ENCODE peak calls at places on chromosomes 11 and 22, in ten cellular contexts. One of them, this sample, is unnamed.
A peak's percentile ranks its signal among the peaks of the same experiment; 100 is the strongest.

GRCh38 chr11:64827451-64827839 is 17.0 kb downstream of the CDC42BPG start:
- DNase-seq in hypothalamus: no peak
- DNase-seq in ecto neural progenitor cell: no peak
- DNase-seq in skeletal muscle cell: no peak
- DNase-seq in NT2/D1: no peak
- DNase-seq in WERI-Rb-1: no peak
- DNase-seq in BE2C: no peak
- DNase-seq in gastrocnemius medialis: no peak
- DNase-seq in NCI-H1092: no peak
- DNase-seq in HFF-Myc: no peak
- DNase-seq in this sample: no peak

GRCh38 chr22:27129266-27129665 is 471.9 kb downstream of the MIAT start:
- DNase-seq in HFF-Myc: no peak
- DNase-seq in gastrocnemius medialis: no peak
- DNase-seq in WERI-Rb-1: no peak
- DNase-seq in BE2C: no peak
- DNase-seq in skeletal muscle cell: no peak
- DNase-seq in NT2/D1: no peak
- DNase-seq in ecto neural progenitor cell: no peak
- DNase-seq in NCI-H1092: no peak
- DNase-seq in hypothalamus: no peak
- DNase-seq in this sample: no peak

GRCh38 chr22:49996532-49997220 is 15.9 kb downstream of the IL17REL start:
- DNase-seq in gastrocnemius medialis: peak; percentile 5
- DNase-seq in WERI-Rb-1: no peak
- DNase-seq in BE2C: peak; percentile 9
- DNase-seq in ecto neural progenitor cell: peak; percentile 45
- DNase-seq in NCI-H1092: no peak
- DNase-seq in skeletal muscle cell: no peak
- DNase-seq in hypothalamus: no peak
- DNase-seq in NT2/D1: no peak
- DNase-seq in HFF-Myc: no peak
- DNase-seq in this sample: no peak

GRCh38 chr11:44770401-44770800 is 43.6 kb downstream of the TSPAN18 start:
- DNase-seq in ecto neural progenitor cell: no peak
- DNase-seq in WERI-Rb-1: no peak
- DNase-seq in gastrocnemius medialis: no peak
- DNase-seq in NCI-H1092: no peak
- DNase-seq in NT2/D1: no peak
- DNase-seq in hypothalamus: no peak
- DNase-seq in skeletal muscle cell: no peak
- DNase-seq in BE2C: no peak
- DNase-seq in HFF-Myc: no peak
- DNase-seq in this sample: no peak

GRCh38 chr11:110376711-110377324 is 52.9 kb upstream of the FDX1 start:
- DNase-seq in gastrocnemius medialis: peak; percentile 71
- DNase-seq in HFF-Myc: peak; percentile 58
- DNase-seq in BE2C: peak; percentile 78
- DNase-seq in ecto neural progenitor cell: peak; percentile 53
- DNase-seq in NT2/D1: peak; percentile 50
- DNase-seq in skeletal muscle cell: peak; percentile 69
- DNase-seq in WERI-Rb-1: peak; percentile 35
- DNase-seq in hypothalamus: peak; percentile 52
- DNase-seq in NCI-H1092: peak; percentile 87
- DNase-seq in this sample: peak; percentile 23

GRCh38 chr11:107018902-107019493 is 722 bp upstream of the GUCY1A2 start:
- DNase-seq in HFF-Myc: no peak
- DNase-seq in ecto neural progenitor cell: peak; percentile 89
- DNase-seq in hypothalamus: peak; percentile 65
- DNase-seq in NCI-H1092: peak; percentile 9
- DNase-seq in NT2/D1: peak; percentile 71
- DNase-seq in skeletal muscle cell: peak; percentile 33
- DNase-seq in WERI-Rb-1: peak; percentile 52
- DNase-seq in BE2C: peak; percentile 23
- DNase-seq in gastrocnemius medialis: peak; percentile 8
- DNase-seq in this sample: no peak

GRCh38 chr22:19974233-19974861 is 32.7 kb upstream of the TXNRD2 start:
- DNase-seq in gastrocnemius medialis: no peak
- DNase-seq in BE2C: peak; percentile 94
- DNase-seq in NCI-H1092: peak; percentile 83
- DNase-seq in NT2/D1: peak; percentile 73
- DNase-seq in HFF-Myc: no peak
- DNase-seq in skeletal muscle cell: no peak
- DNase-seq in hypothalamus: peak; percentile 61
- DNase-seq in WERI-Rb-1: peak; percentile 84
- DNase-seq in ecto neural progenitor cell: peak; percentile 85
- DNase-seq in this sample: no peak

GRCh38 chr11:72781313-72782080 is 12.3 kb downstream of the STARD10 start:
- DNase-seq in NT2/D1: no peak
- DNase-seq in hypothalamus: peak; percentile 54
- DNase-seq in BE2C: peak; percentile 59
- DNase-seq in skeletal muscle cell: no peak
- DNase-seq in gastrocnemius medialis: no peak
- DNase-seq in NCI-H1092: peak; percentile 12
- DNase-seq in HFF-Myc: no peak
- DNase-seq in ecto neural progenitor cell: peak; percentile 66
- DNase-seq in WERI-Rb-1: peak; percentile 52
- DNase-seq in this sample: peak; percentile 55

GRCh38 chr22:29311468-29312217 is 3.9 kb downstream of the RASL10A start:
- DNase-seq in BE2C: no peak
- DNase-seq in hypothalamus: no peak
- DNase-seq in WERI-Rb-1: no peak
- DNase-seq in HFF-Myc: no peak
- DNase-seq in gastrocnemius medialis: peak; percentile 19
- DNase-seq in NCI-H1092: no peak
- DNase-seq in ecto neural progenitor cell: no peak
- DNase-seq in NT2/D1: no peak
- DNase-seq in skeletal muscle cell: no peak
- DNase-seq in this sample: no peak

GRCh38 chr11:93921695-93922468 is 71.5 kb upstream of the VSTM5 start:
- DNase-seq in NCI-H1092: peak; percentile 61
- DNase-seq in skeletal muscle cell: peak; percentile 26
- DNase-seq in NT2/D1: peak; percentile 78
- DNase-seq in WERI-Rb-1: peak; percentile 71
- DNase-seq in hypothalamus: no peak
- DNase-seq in ecto neural progenitor cell: peak; percentile 62
- DNase-seq in BE2C: peak; percentile 72
- DNase-seq in HFF-Myc: peak; percentile 52
- DNase-seq in gastrocnemius medialis: no peak
- DNase-seq in this sample: no peak

GRCh38 chr11:126477526-126478275 is 122.2 kb downstream of the ST3GAL4 start:
- DNase-seq in NCI-H1092: no peak
- DNase-seq in skeletal muscle cell: no peak
- DNase-seq in hypothalamus: no peak
- DNase-seq in HFF-Myc: no peak
- DNase-seq in ecto neural progenitor cell: no peak
- DNase-seq in WERI-Rb-1: no peak
- DNase-seq in gastrocnemius medialis: no peak
- DNase-seq in BE2C: no peak
- DNase-seq in NT2/D1: no peak
- DNase-seq in this sample: no peak

GRCh38 chr11:64306876-64307622 is 1.7 kb downstream of the ESRRA start:
- DNase-seq in HFF-Myc: no peak
- DNase-seq in NT2/D1: no peak
- DNase-seq in hypothalamus: peak; percentile 35
- DNase-seq in WERI-Rb-1: no peak
- DNase-seq in NCI-H1092: no peak
- DNase-seq in BE2C: no peak
- DNase-seq in ecto neural progenitor cell: no peak
- DNase-seq in skeletal muscle cell: no peak
- DNase-seq in gastrocnemius medialis: peak; percentile 65
- DNase-seq in this sample: no peak

GRCh38 chr11:26229270-26229669 is 102.7 kb upstream of the ANO3 start:
- DNase-seq in NT2/D1: no peak
- DNase-seq in HFF-Myc: peak; percentile 51
- DNase-seq in NCI-H1092: no peak
- DNase-seq in skeletal muscle cell: peak; percentile 87
- DNase-seq in BE2C: no peak
- DNase-seq in gastrocnemius medialis: no peak
- DNase-seq in ecto neural progenitor cell: no peak
- DNase-seq in WERI-Rb-1: no peak
- DNase-seq in hypothalamus: no peak
- DNase-seq in this sample: no peak

GRCh38 chr11:129608711-129609110 is 206.9 kb upstream of the TMEM45B start:
- DNase-seq in NCI-H1092: no peak
- DNase-seq in hypothalamus: no peak
- DNase-seq in gastrocnemius medialis: no peak
- DNase-seq in NT2/D1: no peak
- DNase-seq in skeletal muscle cell: no peak
- DNase-seq in BE2C: no peak
- DNase-seq in HFF-Myc: no peak
- DNase-seq in ecto neural progenitor cell: no peak
- DNase-seq in WERI-Rb-1: no peak
- DNase-seq in this sample: no peak

GRCh38 chr11:126440792-126441514 is 85.5 kb downstream of the ST3GAL4 start:
- DNase-seq in gastrocnemius medialis: peak; percentile 50
- DNase-seq in NCI-H1092: peak; percentile 79
- DNase-seq in BE2C: peak; percentile 67
- DNase-seq in NT2/D1: peak; percentile 69
- DNase-seq in HFF-Myc: peak; percentile 32
- DNase-seq in ecto neural progenitor cell: peak; percentile 94
- DNase-seq in skeletal muscle cell: no peak
- DNase-seq in hypothalamus: peak; percentile 77
- DNase-seq in WERI-Rb-1: peak; percentile 94
- DNase-seq in this sample: peak; percentile 69

GRCh38 chr22:37639070-37639760 is at the start of gene SH3BP1:
- DNase-seq in skeletal muscle cell: no peak
- DNase-seq in WERI-Rb-1: peak; percentile 55
- DNase-seq in ecto neural progenitor cell: peak; percentile 84
- DNase-seq in gastrocnemius medialis: no peak
- DNase-seq in HFF-Myc: no peak
- DNase-seq in hypothalamus: peak; percentile 35
- DNase-seq in NCI-H1092: peak; percentile 5
- DNase-seq in NT2/D1: peak; percentile 43
- DNase-seq in BE2C: peak; percentile 67
- DNase-seq in this sample: peak; percentile 35

GRCh38 chr11:11931461-11932055 is 76.9 kb downstream of the DKK3 start:
- DNase-seq in skeletal muscle cell: peak; percentile 39
- DNase-seq in NCI-H1092: no peak
- DNase-seq in WERI-Rb-1: peak; percentile 8
- DNase-seq in hypothalamus: no peak
- DNase-seq in NT2/D1: peak; percentile 3
- DNase-seq in gastrocnemius medialis: no peak
- DNase-seq in HFF-Myc: peak; percentile 56
- DNase-seq in BE2C: peak; percentile 16
- DNase-seq in ecto neural progenitor cell: no peak
- DNase-seq in this sample: peak; percentile 11

GRCh38 chr11:34343686-34344085 is 14.1 kb downstream of the ABTB2 start:
- DNase-seq in WERI-Rb-1: no peak
- DNase-seq in skeletal muscle cell: no peak
- DNase-seq in NT2/D1: no peak
- DNase-seq in gastrocnemius medialis: no peak
- DNase-seq in BE2C: no peak
- DNase-seq in ecto neural progenitor cell: no peak
- DNase-seq in HFF-Myc: no peak
- DNase-seq in NCI-H1092: no peak
- DNase-seq in hypothalamus: no peak
- DNase-seq in this sample: no peak

GRCh38 chr22:23834406-23834805 is 4.4 kb downstream of the DERL3 start:
- DNase-seq in WERI-Rb-1: no peak
- DNase-seq in NT2/D1: no peak
- DNase-seq in gastrocnemius medialis: no peak
- DNase-seq in BE2C: no peak
- DNase-seq in HFF-Myc: no peak
- DNase-seq in hypothalamus: no peak
- DNase-seq in ecto neural progenitor cell: no peak
- DNase-seq in skeletal muscle cell: no peak
- DNase-seq in NCI-H1092: no peak
- DNase-seq in this sample: no peak

GRCh38 chr11:90363739-90364138 is 140.9 kb upstream of the CHORDC1 start:
- DNase-seq in gastrocnemius medialis: no peak
- DNase-seq in NCI-H1092: no peak
- DNase-seq in NT2/D1: no peak
- DNase-seq in WERI-Rb-1: no peak
- DNase-seq in HFF-Myc: no peak
- DNase-seq in ecto neural progenitor cell: no peak
- DNase-seq in skeletal muscle cell: no peak
- DNase-seq in BE2C: no peak
- DNase-seq in hypothalamus: no peak
- DNase-seq in this sample: no peak

GRCh38 chr11:30406978-30407762 is 84.3 kb downstream of the ARL14EP start:
- DNase-seq in skeletal muscle cell: no peak
- DNase-seq in NCI-H1092: no peak
- DNase-seq in WERI-Rb-1: peak; percentile 77
- DNase-seq in BE2C: no peak
- DNase-seq in NT2/D1: peak; percentile 59
- DNase-seq in HFF-Myc: no peak
- DNase-seq in ecto neural progenitor cell: peak; percentile 58
- DNase-seq in gastrocnemius medialis: no peak
- DNase-seq in hypothalamus: no peak
- DNase-seq in this sample: no peak